ENCODE peak calls at places on chromosomes 4 and X, in seven cellular contexts. One of them, this sample, is unnamed.

GRCh38 chrX:68571292-68572256 is 72.7 kb downstream of the YIPF6 start:
- DNase-seq in M059J: peak; percentile 93
- DNase-seq in suprapubic skin: no peak
- DNase-seq in SHP77: no peak
- DNase-seq in ovary: no peak
- DNase-seq in left ventricle myocardium inferior: no peak
- DNase-seq in stimulated activated CD8-positive, alpha-beta memory T cell treated with anti-CD3 and anti-CD28 coated beads, Interleukin-12 subunit alpha, Interleukin-12 subunit beta, amount 100 ng/mL, for 4 hours: no peak
- DNase-seq in this sample: no peak

GRCh38 chrX:151973851-151974335 is 583 bp downstream of the GABRE start:
- DNase-seq in M059J: peak; percentile 71
- DNase-seq in suprapubic skin: no peak
- DNase-seq in SHP77: no peak
- DNase-seq in ovary: no peak
- DNase-seq in left ventricle myocardium inferior: peak; percentile 37
- DNase-seq in stimulated activated CD8-positive, alpha-beta memory T cell treated with anti-CD3 and anti-CD28 coated beads, Interleukin-12 subunit alpha, Interleukin-12 subunit beta, amount 100 ng/mL, for 4 hours: no peak
- DNase-seq in this sample: peak; percentile 44

GRCh38 chr4:11698846-11699590 is 270.3 kb upstream of the HS3ST1 start:
- DNase-seq in M059J: peak; percentile 86
- DNase-seq in suprapubic skin: no peak
- DNase-seq in SHP77: no peak
- DNase-seq in ovary: no peak
- DNase-seq in left ventricle myocardium inferior: no peak
- DNase-seq in stimulated activated CD8-positive, alpha-beta memory T cell treated with anti-CD3 and anti-CD28 coated beads, Interleukin-12 subunit alpha, Interleukin-12 subunit beta, amount 100 ng/mL, for 4 hours: no peak
- DNase-seq in this sample: no peak

GRCh38 chr4:12120968-12121367 is 692.3 kb upstream of the HS3ST1 start:
- DNase-seq in M059J: no peak
- DNase-seq in suprapubic skin: no peak
- DNase-seq in SHP77: peak; percentile 13
- DNase-seq in ovary: no peak
- DNase-seq in left ventricle myocardium inferior: no peak
- DNase-seq in stimulated activated CD8-positive, alpha-beta memory T cell treated with anti-CD3 and anti-CD28 coated beads, Interleukin-12 subunit alpha, Interleukin-12 subunit beta, amount 100 ng/mL, for 4 hours: no peak
- DNase-seq in this sample: no peak

GRCh38 chr4:8907596-8908205 is 36.1 kb upstream of the HMX1 start:
- DNase-seq in M059J: no peak
- DNase-seq in suprapubic skin: peak; percentile 65
- DNase-seq in SHP77: no peak
- DNase-seq in ovary: no peak
- DNase-seq in left ventricle myocardium inferior: no peak
- DNase-seq in stimulated activated CD8-positive, alpha-beta memory T cell treated with anti-CD3 and anti-CD28 coated beads, Interleukin-12 subunit alpha, Interleukin-12 subunit beta, amount 100 ng/mL, for 4 hours: no peak
- DNase-seq in this sample: no peak

GRCh38 chr4:18675586-18675985 is 654.0 kb upstream of the LCORL start:
- DNase-seq in M059J: no peak
- DNase-seq in suprapubic skin: no peak
- DNase-seq in SHP77: no peak
- DNase-seq in ovary: no peak
- DNase-seq in left ventricle myocardium inferior: no peak
- DNase-seq in stimulated activated CD8-positive, alpha-beta memory T cell treated with anti-CD3 and anti-CD28 coated beads, Interleukin-12 subunit alpha, Interleukin-12 subunit beta, amount 100 ng/mL, for 4 hours: no peak
- DNase-seq in this sample: no peak

GRCh38 chrX:12138366-12139313 is at the start of gene FRMPD4:
- DNase-seq in M059J: peak; percentile 69
- DNase-seq in suprapubic skin: no peak
- DNase-seq in SHP77: no peak
- DNase-seq in ovary: no peak
- DNase-seq in left ventricle myocardium inferior: no peak
- DNase-seq in stimulated activated CD8-positive, alpha-beta memory T cell treated with anti-CD3 and anti-CD28 coated beads, Interleukin-12 subunit alpha, Interleukin-12 subunit beta, amount 100 ng/mL, for 4 hours: no peak
- DNase-seq in this sample: no peak

GRCh38 chr4:142467086-142467485 is 379.0 kb downstream of the INPP4B start:
- DNase-seq in M059J: no peak
- DNase-seq in suprapubic skin: no peak
- DNase-seq in SHP77: no peak
- DNase-seq in ovary: no peak
- DNase-seq in left ventricle myocardium inferior: no peak
- DNase-seq in stimulated activated CD8-positive, alpha-beta memory T cell treated with anti-CD3 and anti-CD28 coated beads, Interleukin-12 subunit alpha, Interleukin-12 subunit beta, amount 100 ng/mL, for 4 hours: no peak
- DNase-seq in this sample: no peak

GRCh38 chrX:129823115-129823514 is 20.6 kb downstream of the ZDHHC9 start:
- DNase-seq in M059J: peak; percentile 58
- DNase-seq in suprapubic skin: no peak
- DNase-seq in SHP77: no peak
- DNase-seq in ovary: peak; percentile 12
- DNase-seq in left ventricle myocardium inferior: no peak
- DNase-seq in stimulated activated CD8-positive, alpha-beta memory T cell treated with anti-CD3 and anti-CD28 coated beads, Interleukin-12 subunit alpha, Interleukin-12 subunit beta, amount 100 ng/mL, for 4 hours: no peak
- DNase-seq in this sample: no peak

GRCh38 chr4:150310159-150310895 is 232.1 kb downstream of the DCLK2 start:
- DNase-seq in M059J: peak; percentile 72
- DNase-seq in suprapubic skin: no peak
- DNase-seq in SHP77: no peak
- DNase-seq in ovary: no peak
- DNase-seq in left ventricle myocardium inferior: no peak
- DNase-seq in stimulated activated CD8-positive, alpha-beta memory T cell treated with anti-CD3 and anti-CD28 coated beads, Interleukin-12 subunit alpha, Interleukin-12 subunit beta, amount 100 ng/mL, for 4 hours: no peak
- DNase-seq in this sample: no peak

GRCh38 chr4:986428-986948 is 356 bp upstream of the IDUA start:
- DNase-seq in M059J: no peak
- DNase-seq in suprapubic skin: no peak
- DNase-seq in SHP77: no peak
- DNase-seq in ovary: no peak
- DNase-seq in left ventricle myocardium inferior: no peak
- DNase-seq in stimulated activated CD8-positive, alpha-beta memory T cell treated with anti-CD3 and anti-CD28 coated beads, Interleukin-12 subunit alpha, Interleukin-12 subunit beta, amount 100 ng/mL, for 4 hours: no peak
- DNase-seq in this sample: no peak

GRCh38 chr4:86560447-86560846 is 33.7 kb upstream of the PTPN13 start:
- DNase-seq in M059J: no peak
- DNase-seq in suprapubic skin: no peak
- DNase-seq in SHP77: no peak
- DNase-seq in ovary: no peak
- DNase-seq in left ventricle myocardium inferior: no peak
- DNase-seq in stimulated activated CD8-positive, alpha-beta memory T cell treated with anti-CD3 and anti-CD28 coated beads, Interleukin-12 subunit alpha, Interleukin-12 subunit beta, amount 100 ng/mL, for 4 hours: no peak
- DNase-seq in this sample: no peak

GRCh38 chr4:185862340-185862739 is 50.3 kb upstream of the SORBS2 start:
- DNase-seq in M059J: no peak
- DNase-seq in suprapubic skin: no peak
- DNase-seq in SHP77: no peak
- DNase-seq in ovary: no peak
- DNase-seq in left ventricle myocardium inferior: no peak
- DNase-seq in stimulated activated CD8-positive, alpha-beta memory T cell treated with anti-CD3 and anti-CD28 coated beads, Interleukin-12 subunit alpha, Interleukin-12 subunit beta, amount 100 ng/mL, for 4 hours: no peak
- DNase-seq in this sample: no peak

GRCh38 chrX:50805316-50805715 is 8.7 kb downstream of the SHROOM4 start:
- DNase-seq in M059J: no peak
- DNase-seq in suprapubic skin: no peak
- DNase-seq in SHP77: no peak
- DNase-seq in ovary: no peak
- DNase-seq in left ventricle myocardium inferior: no peak
- DNase-seq in stimulated activated CD8-positive, alpha-beta memory T cell treated with anti-CD3 and anti-CD28 coated beads, Interleukin-12 subunit alpha, Interleukin-12 subunit beta, amount 100 ng/mL, for 4 hours: no peak
- DNase-seq in this sample: no peak

GRCh38 chr4:13988347-13989265 is 361.1 kb upstream of the BOD1L1 start:
- DNase-seq in M059J: peak; percentile 95
- DNase-seq in suprapubic skin: no peak
- DNase-seq in SHP77: no peak
- DNase-seq in ovary: peak; percentile 20
- DNase-seq in left ventricle myocardium inferior: peak; percentile 28
- DNase-seq in stimulated activated CD8-positive, alpha-beta memory T cell treated with anti-CD3 and anti-CD28 coated beads, Interleukin-12 subunit alpha, Interleukin-12 subunit beta, amount 100 ng/mL, for 4 hours: no peak
- DNase-seq in this sample: peak; percentile 60

GRCh38 chr4:187128226-187128625 is 404.6 kb upstream of the FAT1 start:
- DNase-seq in M059J: peak; percentile 78
- DNase-seq in suprapubic skin: no peak
- DNase-seq in SHP77: no peak
- DNase-seq in ovary: no peak
- DNase-seq in left ventricle myocardium inferior: no peak
- DNase-seq in stimulated activated CD8-positive, alpha-beta memory T cell treated with anti-CD3 and anti-CD28 coated beads, Interleukin-12 subunit alpha, Interleukin-12 subunit beta, amount 100 ng/mL, for 4 hours: no peak
- DNase-seq in this sample: no peak

GRCh38 chrX:63275127-63275526 is 76.0 kb downstream of the SPIN4 start:
- DNase-seq in M059J: peak; percentile 35
- DNase-seq in suprapubic skin: no peak
- DNase-seq in SHP77: no peak
- DNase-seq in ovary: no peak
- DNase-seq in left ventricle myocardium inferior: no peak
- DNase-seq in stimulated activated CD8-positive, alpha-beta memory T cell treated with anti-CD3 and anti-CD28 coated beads, Interleukin-12 subunit alpha, Interleukin-12 subunit beta, amount 100 ng/mL, for 4 hours: no peak
- DNase-seq in this sample: peak; percentile 5

GRCh38 chr4:53943345-53944085 is 120.9 kb downstream of the CHIC2 start:
- DNase-seq in M059J: peak; percentile 88
- DNase-seq in suprapubic skin: no peak
- DNase-seq in SHP77: no peak
- DNase-seq in ovary: no peak
- DNase-seq in left ventricle myocardium inferior: no peak
- DNase-seq in stimulated activated CD8-positive, alpha-beta memory T cell treated with anti-CD3 and anti-CD28 coated beads, Interleukin-12 subunit alpha, Interleukin-12 subunit beta, amount 100 ng/mL, for 4 hours: no peak
- DNase-seq in this sample: no peak

GRCh38 chrX:96564595-96564994 is 120.0 kb upstream of the DIAPH2 start:
- DNase-seq in M059J: peak; percentile 10
- DNase-seq in suprapubic skin: no peak
- DNase-seq in SHP77: no peak
- DNase-seq in ovary: no peak
- DNase-seq in left ventricle myocardium inferior: no peak
- DNase-seq in stimulated activated CD8-positive, alpha-beta memory T cell treated with anti-CD3 and anti-CD28 coated beads, Interleukin-12 subunit alpha, Interleukin-12 subunit beta, amount 100 ng/mL, for 4 hours: no peak
- DNase-seq in this sample: no peak

GRCh38 chr4:165580379-165580905 is 201.6 kb downstream of the CPE start:
- DNase-seq in M059J: peak; percentile 95
- DNase-seq in suprapubic skin: no peak
- DNase-seq in SHP77: no peak
- DNase-seq in ovary: no peak
- DNase-seq in left ventricle myocardium inferior: no peak
- DNase-seq in stimulated activated CD8-positive, alpha-beta memory T cell treated with anti-CD3 and anti-CD28 coated beads, Interleukin-12 subunit alpha, Interleukin-12 subunit beta, amount 100 ng/mL, for 4 hours: no peak
- DNase-seq in this sample: peak; percentile 12

GRCh38 chr4:113971706-113972360 is 7.6 kb downstream of the ARSJ start:
- DNase-seq in M059J: peak; percentile 59
- DNase-seq in suprapubic skin: no peak
- DNase-seq in SHP77: no peak
- DNase-seq in ovary: no peak
- DNase-seq in left ventricle myocardium inferior: no peak
- DNase-seq in stimulated activated CD8-positive, alpha-beta memory T cell treated with anti-CD3 and anti-CD28 coated beads, Interleukin-12 subunit alpha, Interleukin-12 subunit beta, amount 100 ng/mL, for 4 hours: no peak
- DNase-seq in this sample: no peak

GRCh38 chrX:97895751-97896150 is 1012.0 kb downstream of the RPA4 start:
- DNase-seq in M059J: peak; percentile 25
- DNase-seq in suprapubic skin: no peak
- DNase-seq in SHP77: no peak
- DNase-seq in ovary: no peak
- DNase-seq in left ventricle myocardium inferior: no peak
- DNase-seq in stimulated activated CD8-positive, alpha-beta memory T cell treated with anti-CD3 and anti-CD28 coated beads, Interleukin-12 subunit alpha, Interleukin-12 subunit beta, amount 100 ng/mL, for 4 hours: no peak
- DNase-seq in this sample: no peak

This sample was measured in heart left ventricle.